ENCODE peak calls at places on chromosomes 6 and 20, in six cellular contexts. G, S, Z, V, K and E are unnamed samples.

GRCh38 chr6:71509142-71509541 is 220.5 kb downstream of the OGFRL1 start:
- DNase-seq in Z (no peak), V (no peak), S (no peak), K (no peak), G (no peak), E (no peak)

GRCh38 chr6:40882321-40882720 is 156.7 kb downstream of the UNC5CL start:
- DNase-seq in G (no peak), V (no peak), Z (no peak), K (no peak), S (no peak), E (no peak)

GRCh38 chr6:5595184-5595583 is 333.9 kb downstream of the FARS2 start:
- DNase-seq in K (no peak), Z (no peak), S (no peak), V (no peak), G (no peak), E (no peak)

GRCh38 chr6:47810885-47811284 is 29.1 kb downstream of the OPN5 start:
- DNase-seq in K (no peak), S (no peak), V (no peak), G (no peak), Z (no peak), E (no peak)

GRCh38 chr6:108027054-108027453 is 47.5 kb downstream of the OSTM1 start:
- DNase-seq in S (no peak), Z (no peak), G (no peak), V (no peak), K (no peak), E (no peak)

GRCh38 chr6:137657351-137657911 is 163.2 kb upstream of the OLIG3 start:
- DNase-seq in G (no peak), S (no peak), K (no peak), Z (no peak), V (no peak), E (no peak)

GRCh38 chr20:36130316-36130865 is 24.1 kb upstream of the EPB41L1 start:
- DNase-seq in K (no peak), V (no peak), G (no peak), Z (no peak), S (no peak), E (no peak)

GRCh38 chr6:8066108-8066507 is 1.9 kb upstream of the BLOC1S5 start:
- DNase-seq in G (no peak), K (no peak), S (no peak), Z (no peak), V (no peak), E (no peak)

GRCh38 chr20:51799586-51799985 is 2.7 kb downstream of the SALL4 start:
- DNase-seq in V (no peak), K (no peak), S (no peak), G (no peak), Z (no peak), E (no peak)

GRCh38 chr20:22744341-22745193 is 160.2 kb upstream of the FOXA2 start:
- DNase-seq in V (no peak), Z (no peak), K (no peak), S (no peak), G (peak), E (no peak)

GRCh38 chr6:30793521-30794194 is 49.3 kb upstream of the IER3 start:
- DNase-seq in K (no peak), V (no peak), S (peak), G (no peak), Z (no peak), E (no peak)

GRCh38 chr6:14966902-14967711 is 278.8 kb upstream of the JARID2 start:
- DNase-seq in S (no peak), Z (no peak), K (no peak), V (no peak), G (no peak), E (no peak)

GRCh38 chr6:29627762-29628418 is 5.1 kb downstream of the GABBR1 start:
- DNase-seq in S (peak), Z (peak), V (peak), K (peak), G (peak), E (peak)

GRCh38 chr6:132816665-132817064 is 2.3 kb downstream of the RPS12 start:
- DNase-seq in K (no peak), Z (no peak), G (no peak), S (no peak), V (no peak), E (no peak)
- H3K4me3 ChIP-seq in K (peak), Z (peak), G (no peak), S (peak), V (no peak), E (no peak)

GRCh38 chr6:134173007-134173690 is 120.7 kb upstream of the SLC2A12 start:
- DNase-seq in Z (no peak), S (no peak), G (no peak), K (no peak), V (no peak), E (no peak)
- H3K4me3 ChIP-seq in Z (peak), S (peak), G (peak), K (peak), V (no peak), E (peak)

GRCh38 chr6:117906905-117907599 is at the start of gene SLC35F1:
- DNase-seq in K (peak), G (peak), V (no peak), S (peak), Z (no peak), E (peak)

GRCh38 chr6:117909638-117910037 is 2.6 kb downstream of the SLC35F1 start:
- DNase-seq in K (no peak), G (no peak), V (no peak), Z (no peak), S (no peak), E (no peak)

GRCh38 chr6:117907600-117908245 is 659 bp downstream of the SLC35F1 start:
- DNase-seq in G (no peak), K (no peak), V (no peak), S (no peak), Z (no peak), E (peak)

GRCh38 chr6:117908246-117909107 is 1.4 kb downstream of the SLC35F1 start:
- DNase-seq in S (no peak), K (no peak), G (no peak), V (no peak), Z (no peak), E (peak)

GRCh38 chr6:117906454-117906904 is 585 bp upstream of the SLC35F1 start:
- DNase-seq in K (no peak), V (no peak), G (no peak), Z (no peak), S (no peak), E (no peak)
- H3K4me3 ChIP-seq in K (peak), V (no peak), G (peak), Z (peak), S (no peak), E (peak)

GRCh38 chr6:155314092-155314772 is at the start of gene TFB1M:
- DNase-seq in Z (peak), S (peak), V (peak), K (peak), G (peak), E (peak)

GRCh38 chr6:155317186-155317585 is 2.9 kb upstream of the TFB1M start:
- DNase-seq in S (no peak), K (no peak), G (no peak), V (no peak), Z (no peak), E (no peak)

GRCh38 chr6:155314773-155315515 is 660 bp upstream of the TFB1M start:
- DNase-seq in V (peak), K (peak), G (no peak), Z (peak), S (no peak), E (peak)

GRCh38 chr6:155316419-155316818 is 2.1 kb upstream of the TFB1M start:
- DNase-seq in Z (no peak), G (no peak), V (no peak), S (no peak), K (no peak), E (no peak)

GRCh38 chr6:155315516-155315871 is 1.2 kb upstream of the TFB1M start:
- DNase-seq in K (no peak), Z (no peak), V (no peak), G (no peak), S (no peak), E (no peak)
- H3K4me3 ChIP-seq in K (peak), Z (peak), V (peak), G (no peak), S (peak), E (peak)

DNA sequence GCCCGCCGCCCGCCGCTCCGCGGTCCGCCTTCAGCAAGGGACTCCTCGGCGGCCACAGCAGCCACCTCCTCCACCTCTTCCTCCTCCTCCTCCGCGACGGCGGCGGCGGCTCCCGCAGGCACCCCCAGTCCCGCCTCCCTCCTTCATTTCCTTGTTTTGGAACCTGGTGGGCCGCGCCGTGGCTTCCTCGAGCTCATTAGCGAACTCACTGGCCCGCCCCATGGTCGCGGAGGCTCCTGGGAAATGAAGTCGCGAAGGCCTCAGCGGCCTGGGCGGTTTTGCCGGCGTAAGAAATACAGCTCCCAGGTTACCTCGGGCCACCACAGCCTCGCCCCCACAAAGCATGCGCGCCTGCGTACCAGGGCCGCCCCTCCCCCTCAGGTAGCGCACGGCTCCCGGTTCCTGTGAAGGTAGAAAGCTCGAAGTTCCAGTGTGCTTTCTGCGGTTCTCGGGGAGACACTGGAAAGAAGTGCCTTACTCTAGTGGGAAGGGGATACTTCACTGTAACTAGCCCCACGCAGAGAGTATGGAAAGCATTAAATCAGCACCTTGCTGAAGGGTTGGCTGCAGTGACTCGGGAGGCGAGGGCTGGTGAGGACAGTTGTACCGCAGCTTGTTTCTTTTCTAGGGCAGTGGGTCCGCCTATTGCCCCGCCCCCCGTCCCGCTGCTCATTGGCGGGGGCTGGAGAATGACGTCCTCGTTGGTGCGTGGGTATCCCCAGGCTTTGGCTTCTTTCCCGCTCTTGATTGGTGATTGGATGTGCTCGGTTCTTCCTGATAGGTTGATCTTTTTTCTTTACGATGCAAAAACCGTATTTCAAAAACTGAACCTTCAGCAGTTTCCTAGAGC is at the start of gene CDK19:
- DNase-seq in Z (peak), G (peak), K (peak), S (peak), V (peak), E (peak)
- H3K4me3 ChIP-seq in Z (peak), G (peak), K (peak), S (peak), V (peak), E (peak)

GRCh38 chr6:16836186-16836981 is 75.1 kb upstream of the ATXN1 start:
- DNase-seq in K (no peak), G (no peak), Z (no peak), V (no peak), S (peak), E (peak)
- H3K4me3 ChIP-seq in K (no peak), G (no peak), Z (peak), V (no peak), S (peak), E (peak)

DNA sequence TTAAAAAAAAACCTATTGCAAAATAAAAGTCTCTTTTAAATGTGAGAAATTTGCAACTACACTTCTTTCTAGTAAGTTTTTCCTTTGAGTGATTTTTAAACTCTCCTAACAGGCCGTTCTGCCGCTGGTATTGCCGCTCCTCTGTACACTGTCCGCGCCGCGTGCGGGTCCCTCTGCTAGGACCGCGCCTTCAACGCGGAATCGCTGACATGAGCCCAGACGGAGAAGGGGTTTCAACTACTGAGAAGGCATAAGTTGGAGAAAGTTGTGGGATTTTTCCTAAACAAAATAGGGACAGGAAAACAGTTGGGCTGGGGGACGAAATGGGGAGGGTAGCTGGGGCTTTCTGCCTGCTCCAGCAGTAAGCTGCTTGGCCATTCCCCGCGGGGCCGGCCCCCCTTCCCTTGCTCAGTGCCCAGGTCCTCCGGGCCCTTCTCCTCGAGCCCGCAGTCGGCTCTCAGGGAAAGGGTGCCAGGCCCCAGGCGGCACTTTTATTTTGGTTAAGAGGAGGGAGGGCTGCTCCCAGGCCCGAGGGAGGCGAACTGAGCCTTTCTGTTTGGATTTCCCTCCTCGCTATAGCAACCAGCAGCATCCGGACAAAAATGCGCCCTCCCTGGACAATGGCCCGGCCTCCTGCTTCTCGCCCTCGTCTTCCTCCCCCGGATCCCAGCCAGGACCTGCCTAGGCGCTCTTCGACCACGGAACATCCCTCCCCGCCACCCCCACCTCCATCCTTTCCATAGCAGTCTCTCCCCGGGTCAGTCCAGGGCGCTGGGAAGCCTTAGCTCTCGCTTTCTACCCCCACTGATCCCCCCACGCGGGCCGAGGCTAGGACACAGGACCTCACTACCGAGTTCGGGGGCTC is 6.8 kb upstream of the POU3F2 start:
- DNase-seq in S (no peak), V (no peak), K (no peak), G (no peak), Z (no peak), E (no peak)
- H3K4me3 ChIP-seq in S (no peak), V (no peak), K (no peak), G (no peak), Z (peak), E (no peak)

GRCh38 chr20:5078399-5078958 is 41.3 kb downstream of the PCNA start:
- DNase-seq in K (peak), G (peak), Z (no peak), S (peak), V (no peak), E (peak)
- H3K4me3 ChIP-seq in K (no peak), G (no peak), Z (peak), S (peak), V (no peak), E (no peak)

GRCh38 chr6:2127484-2127911 is 117.9 kb downstream of the GMDS start:
- DNase-seq in V (no peak), K (no peak), G (peak), Z (no peak), S (peak), E (peak)
- H3K4me3 ChIP-seq in V (no peak), K (no peak), G (no peak), Z (peak), S (peak), E (peak)

GRCh38 chr20:53579581-53580375 is 13.9 kb downstream of the ZNF217 start:
- DNase-seq in G (peak), S (peak), K (no peak), V (peak), Z (no peak), E (no peak)
- H3K4me3 ChIP-seq in G (no peak), S (peak), K (peak), V (no peak), Z (peak), E (no peak)